ENCODE peak calls at places on chromosomes 2 and 18, in four cellular contexts. J is activated naive CD4-positive, alpha-beta T cell treated with Interleukin-2 at 50 U/mL for 16 hours; F is cardiac muscle cell; X is neuronal stem cell. H is an unnamed sample.

GRCh38 chr2:201250741-201251140 is 9.6 kb upstream of the CASP8 start:
- DNase-seq in J (no peak), F (no peak), X (no peak), H (no peak)

GRCh38 chr2:14016289-14016955 is 616.1 kb upstream of the LRATD1 start:
- DNase-seq in J (no peak), F (no peak), X (no peak), H (no peak)

GRCh38 chr2:119266091-119266589 is 42.5 kb downstream of the STEAP3 start:
- DNase-seq in J (no peak), F (no peak), X (no peak), H (no peak)

GRCh38 chr2:177392373-177393246 is at the start of gene AGPS:
- DNase-seq in J (peak; percentile 80), F (peak; percentile 77), X (peak; percentile 65), H (peak; percentile 60)

GRCh38 chr18:43236921-43237320 is 40.4 kb downstream of the SYT4 start:
- DNase-seq in J (no peak), F (peak; percentile 4), X (no peak), H (no peak)

GRCh38 chr2:205405194-205405593 is 277.1 kb upstream of the NRP2 start:
- DNase-seq in J (no peak), F (peak; percentile 46), X (no peak), H (no peak)

GRCh38 chr2:241001413-241002274 is 3.2 kb downstream of the SNED1 start:
- DNase-seq in J (peak; percentile 1), F (no peak), X (no peak), H (no peak)

GRCh38 chr18:50678651-50679415 is 118.9 kb downstream of the MAPK4 start:
- DNase-seq in J (no peak), F (no peak), X (no peak), H (no peak)

GRCh38 chr2:240874715-240875227 is 6.1 kb downstream of the AGXT start:
- DNase-seq in J (no peak), F (no peak), X (no peak), H (no peak)

GRCh38 chr2:165758276-165758675 is 35.8 kb downstream of the GALNT3 start:
- DNase-seq in J (no peak), F (no peak), X (no peak), H (no peak)

GRCh38 chr2:28978606-28979005 is 2.5 kb upstream of the TOGARAM2 start:
- DNase-seq in J (no peak), F (no peak), X (no peak), H (no peak)

GRCh38 chr2:142682528-142682927 is 194.9 kb upstream of the KYNU start:
- DNase-seq in J (no peak), F (peak; percentile 47), X (no peak), H (no peak)

GRCh38 chr2:175889557-175890355 is 112.3 kb downstream of the LNPK start:
- DNase-seq in J (no peak), F (no peak), X (no peak), H (no peak)

GRCh38 chr18:14089781-14090180 is 42.5 kb downstream of the ZNF519 start:
- DNase-seq in J (no peak), F (no peak), X (no peak), H (no peak)

GRCh38 chr2:28063492-28063962 is 173.0 kb downstream of the BABAM2 start:
- DNase-seq in J (no peak), F (peak; percentile 26), X (no peak), H (no peak)

GRCh38 chr18:76496200-76496890 is 1.3 kb upstream of the ZNF516 start:
- DNase-seq in J (peak; percentile 30), F (peak; percentile 92), X (peak; percentile 70), H (no peak)

GRCh38 chr18:22337311-22337710 is 80.4 kb downstream of the CTAGE1 start:
- DNase-seq in J (no peak), F (peak; percentile 79), X (no peak), H (no peak)

GRCh38 chr2:178204987-178205386 is 10.7 kb downstream of the OSBPL6 start:
- DNase-seq in J (no peak), F (no peak), X (no peak), H (no peak)

GRCh38 chr2:230225486-230225885 is at the start of gene SP140:
- DNase-seq in J (peak; percentile 81), F (no peak), X (no peak), H (no peak)

GRCh38 chr2:237022533-237022932 is 63.2 kb upstream of the COPS8 start:
- DNase-seq in J (no peak), F (no peak), X (no peak), H (no peak)

GRCh38 chr2:237859533-237860272 is at the start of gene RAMP1:
- DNase-seq in J (no peak), F (peak; percentile 33), X (no peak), H (no peak)

GRCh38 chr2:109466674-109467575 is 146.8 kb downstream of the SEPTIN10 start:
- DNase-seq in J (no peak), F (no peak), X (no peak), H (no peak)

GRCh38 chr18:12113999-12114646 is 20.5 kb downstream of the ANKRD62 start:
- DNase-seq in J (no peak), F (no peak), X (no peak), H (no peak)

GRCh38 chr2:61262699-61263098 is 100.7 kb downstream of the C2orf74 start:
- DNase-seq in J (no peak), F (peak; percentile 32), X (no peak), H (no peak)

GRCh38 chr2:7752291-7752690 is 835.1 kb downstream of the RNF144A start:
- DNase-seq in J (no peak), F (no peak), X (no peak), H (no peak)

GRCh38 chr2:69012310-69013122 is 463 bp upstream of the ANTXR1 start:
- DNase-seq in J (peak; percentile 48), F (no peak), X (peak; percentile 38), H (no peak)

GRCh38 chr18:44839239-44839666 is 158.6 kb downstream of the SETBP1 start:
- DNase-seq in J (peak; percentile 69), F (peak; percentile 77), X (peak; percentile 18), H (no peak)

GRCh38 chr18:44411971-44412370 is 268.7 kb upstream of the SETBP1 start:
- DNase-seq in J (no peak), F (no peak), X (no peak), H (no peak)

GRCh38 chr2:241389697-241390096 is 33.6 kb downstream of the FARP2 start:
- DNase-seq in J (no peak), F (no peak), X (no peak), H (no peak)

GRCh38 chr2:209368406-209368805 is 55.4 kb upstream of the MAP2 start:
- DNase-seq in J (no peak), F (peak; percentile 4), X (no peak), H (no peak)

GRCh38 chr2:191166111-191166755 is 15.4 kb upstream of the STAT4 start:
- DNase-seq in J (no peak), F (peak; percentile 69), X (peak; percentile 15), H (no peak)

H was measured in iPS DF 6.9.